ENCODE peak calls at places on chromosomes 1 and 21, in nine cellular contexts. Y is activated naive CD4-positive, alpha-beta T cell; F is activated CD4-positive, CD25-positive, alpha-beta regulatory T cell treated with anti-CD3 and anti-CD28 coated beads, Interleukin-2, amount 50 U/mL, for 72 hours; X is T-cell; S is RPMI7951; T is stimulated activated CD8-positive, alpha-beta memory T cell treated with anti-CD3 and anti-CD28 coated beads, Interleukin-4, amount 100 ng/mL, for 4 hours; G is stomach; I is CMK; W is pons. D is an unnamed sample.

GRCh38 chr21:39927304-39927886 is 60.2 kb downstream of the PCP4 start:
- DNase-seq in Y (no peak), F (no peak), X (no peak), S (no peak), T (no peak), G (peak; percentile 30), I (no peak), W (no peak), D (no peak)

GRCh38 chr1:85581802-85582686 is 1.5 kb downstream of the CCN1 start:
- DNase-seq in Y (no peak), F (no peak), X (no peak), S (peak; percentile 86), T (no peak), G (no peak), I (no peak), W (no peak), D (no peak)

GRCh38 chr1:211340622-211341487 is 14.2 kb downstream of the TRAF5 start:
- DNase-seq in Y (no peak), F (no peak), X (no peak), S (no peak), T (no peak), G (no peak), I (no peak), W (no peak), D (no peak)

GRCh38 chr1:44603718-44604117 is 70.6 kb downstream of the TMEM53 start:
- DNase-seq in Y (no peak), F (no peak), X (no peak), S (no peak), T (no peak), G (peak; percentile 49), I (no peak), W (no peak), D (no peak)

GRCh38 chr1:209527993-209528392 is 55.5 kb upstream of the CAMK1G start:
- DNase-seq in Y (no peak), F (no peak), X (no peak), S (peak; percentile 20), T (no peak), G (peak; percentile 35), I (no peak), W (no peak), D (no peak)

GRCh38 chr1:93567255-93567918 is 114.2 kb downstream of the BCAR3 start:
- DNase-seq in Y (no peak), F (no peak), X (no peak), S (peak; percentile 88), T (no peak), G (no peak), I (no peak), W (no peak), D (no peak)

GRCh38 chr1:6731905-6732304 is 30.3 kb upstream of the DNAJC11 start:
- DNase-seq in Y (no peak), F (no peak), X (no peak), S (no peak), T (no peak), G (no peak), I (no peak), W (no peak), D (no peak)

GRCh38 chr1:24666794-24667193 is 23.7 kb downstream of the SRRM1 start:
- DNase-seq in Y (no peak), F (no peak), X (no peak), S (no peak), T (no peak), G (no peak), I (no peak), W (no peak), D (no peak)

GRCh38 chr1:217090073-217090911 is 367.1 kb upstream of the ESRRG start:
- DNase-seq in Y (no peak), F (no peak), X (no peak), S (no peak), T (no peak), G (no peak), I (no peak), W (no peak), D (no peak)

GRCh38 chr1:37486680-37487618 is 12.6 kb downstream of the ZC3H12A start:
- DNase-seq in Y (peak; percentile 68), F (peak; percentile 88), X (peak; percentile 44), S (peak; percentile 61), T (peak; percentile 68), G (peak; percentile 85), I (peak; percentile 72), W (peak; percentile 51), D (peak; percentile 82)

GRCh38 chr1:117605164-117605810 is 561 bp upstream of the TENT5C start:
- DNase-seq in Y (no peak), F (no peak), X (no peak), S (peak; percentile 73), T (no peak), G (peak; percentile 74), I (no peak), W (peak; percentile 41), D (no peak)

GRCh38 chr1:24267003-24267402 is 52.2 kb upstream of the GRHL3 start:
- DNase-seq in Y (no peak), F (no peak), X (no peak), S (no peak), T (no peak), G (no peak), I (no peak), W (no peak), D (peak; percentile 1)

GRCh38 chr1:182595641-182596240 is 6.7 kb upstream of the RNASEL start:
- DNase-seq in Y (peak; percentile 19), F (peak; percentile 74), X (peak; percentile 40), S (peak; percentile 51), T (peak; percentile 56), G (peak; percentile 80), I (peak; percentile 62), W (peak; percentile 71), D (no peak)

GRCh38 chr1:218025454-218025853 is 259.6 kb upstream of the RRP15 start:
- DNase-seq in Y (no peak), F (no peak), X (no peak), S (no peak), T (no peak), G (no peak), I (no peak), W (no peak), D (no peak)

GRCh38 chr1:26538480-26539412 is 9.2 kb downstream of the RPS6KA1 start:
- DNase-seq in Y (no peak), F (peak; percentile 46), X (no peak), S (peak; percentile 55), T (peak; percentile 28), G (peak; percentile 58), I (peak; percentile 52), W (no peak), D (no peak)

GRCh38 chr21:34812510-34813265 is 143.9 kb downstream of the CLIC6 start:
- DNase-seq in Y (no peak), F (no peak), X (no peak), S (peak; percentile 57), T (no peak), G (no peak), I (no peak), W (no peak), D (no peak)

GRCh38 chr1:220692436-220693228 is 2.5 kb downstream of the C1orf115 start:
- DNase-seq in Y (no peak), F (no peak), X (no peak), S (no peak), T (no peak), G (no peak), I (no peak), W (no peak), D (no peak)